ENCODE peak calls at places on chromosomes 16 and 17, in five cellular contexts. F is body of pancreas, Q is pancreas, B is lower lobe of right lung, T is dorsolateral prefrontal cortex. W is an unnamed sample.

GRCh38 chr17:32323784-32324590 is 18.0 kb downstream of the C17orf75 start:
- DNase-seq in T (no peak), Q (peak; percentile 64), B (no peak), F (peak; percentile 56), W (no peak)

GRCh38 chr17:20206068-20206467 is 196.9 kb downstream of the SPECC1 start:
- DNase-seq in T (peak; percentile 43), B (no peak), F (no peak), Q (no peak), W (no peak)

GRCh38 chr17:35214192-35214591 is 20.0 kb upstream of the SLC35G3 start:
- DNase-seq in B (no peak), T (no peak), Q (no peak), F (no peak), W (no peak)

GRCh38 chr16:52066951-52067350 is 480.0 kb downstream of the TOX3 start:
- DNase-seq in B (no peak), T (no peak), F (no peak), Q (no peak), W (no peak)

GRCh38 chr16:26911436-26911835 is 155.3 kb upstream of the C16orf82 start:
- DNase-seq in F (no peak), T (no peak), Q (no peak), B (no peak), W (no peak)

GRCh38 chr17:74415608-74416396 is 16.1 kb upstream of the GPRC5C start:
- DNase-seq in Q (no peak), B (no peak), T (no peak), F (no peak), W (no peak)

GRCh38 chr17:42288985-42289862 is 926 bp downstream of the STAT5A start:
- DNase-seq in T (no peak), Q (peak; percentile 75), F (peak; percentile 67), B (peak; percentile 68), W (no peak)

GRCh38 chr17:75812096-75813001 is 27.7 kb downstream of the UNK start:
- DNase-seq in F (no peak), B (no peak), T (no peak), Q (no peak), W (no peak)

GRCh38 chr17:2690165-2691068 is 21.1 kb downstream of the CLUH start:
- DNase-seq in Q (peak; percentile 49), B (peak; percentile 45), F (peak; percentile 13), T (no peak), W (no peak)

GRCh38 chr16:4332623-4333307 is 16.9 kb downstream of the GLIS2 start:
- DNase-seq in Q (no peak), T (no peak), F (no peak), B (no peak), W (no peak)

GRCh38 chr17:43467981-43468541 is 15.7 kb upstream of the DHX8 start:
- DNase-seq in Q (no peak), B (no peak), F (no peak), T (peak; percentile 25), W (peak; percentile 63)

GRCh38 chr16:19138601-19139000 is 24.8 kb downstream of the ITPRIPL2 start:
- DNase-seq in B (peak; percentile 72), F (peak; percentile 51), Q (no peak), T (no peak), W (no peak)

GRCh38 chr16:69520800-69521602 is 44.8 kb upstream of the NFAT5 start:
- DNase-seq in F (no peak), Q (no peak), T (no peak), B (no peak), W (no peak)

GRCh38 chr16:85454171-85454883 is 158.8 kb upstream of the GSE1 start:
- DNase-seq in T (peak; percentile 33), F (no peak), B (no peak), Q (peak; percentile 59), W (no peak)

GRCh38 chr16:63983401-63983800 is 1138.5 kb downstream of the CDH11 start:
- DNase-seq in T (no peak), F (no peak), B (no peak), Q (no peak), W (no peak)

GRCh38 chr17:17723354-17724261 is 42.4 kb downstream of the RAI1 start:
- DNase-seq in F (no peak), B (no peak), T (peak; percentile 50), Q (no peak), W (no peak)

GRCh38 chr17:60145006-60145935 is 4.5 kb upstream of the CA4 start:
- DNase-seq in F (no peak), Q (no peak), B (no peak), T (no peak), W (no peak)

GRCh38 chr16:61890346-61890745 is 145.9 kb downstream of the CDH8 start:
- DNase-seq in Q (no peak), F (no peak), T (no peak), B (no peak), W (no peak)

GRCh38 chr17:2101448-2102257 is 46.8 kb downstream of the HIC1 start:
- DNase-seq in F (peak; percentile 86), Q (peak; percentile 69), B (peak; percentile 88), T (no peak), W (peak; percentile 84)

GRCh38 chr17:36937961-36938565 is 788 bp downstream of the LHX1 start:
- DNase-seq in T (no peak), Q (peak; percentile 70), F (no peak), B (no peak), W (no peak)

GRCh38 chr17:39462644-39463375 is 1.5 kb downstream of the CDK12 start:
- DNase-seq in B (peak; percentile 52), F (peak; percentile 13), T (no peak), Q (peak; percentile 57), W (no peak)

GRCh38 chr16:67862623-67863583 is 9.9 kb upstream of the EDC4 start:
- DNase-seq in F (peak; percentile 45), T (peak; percentile 55), Q (no peak), B (no peak), W (no peak)

DNA sequence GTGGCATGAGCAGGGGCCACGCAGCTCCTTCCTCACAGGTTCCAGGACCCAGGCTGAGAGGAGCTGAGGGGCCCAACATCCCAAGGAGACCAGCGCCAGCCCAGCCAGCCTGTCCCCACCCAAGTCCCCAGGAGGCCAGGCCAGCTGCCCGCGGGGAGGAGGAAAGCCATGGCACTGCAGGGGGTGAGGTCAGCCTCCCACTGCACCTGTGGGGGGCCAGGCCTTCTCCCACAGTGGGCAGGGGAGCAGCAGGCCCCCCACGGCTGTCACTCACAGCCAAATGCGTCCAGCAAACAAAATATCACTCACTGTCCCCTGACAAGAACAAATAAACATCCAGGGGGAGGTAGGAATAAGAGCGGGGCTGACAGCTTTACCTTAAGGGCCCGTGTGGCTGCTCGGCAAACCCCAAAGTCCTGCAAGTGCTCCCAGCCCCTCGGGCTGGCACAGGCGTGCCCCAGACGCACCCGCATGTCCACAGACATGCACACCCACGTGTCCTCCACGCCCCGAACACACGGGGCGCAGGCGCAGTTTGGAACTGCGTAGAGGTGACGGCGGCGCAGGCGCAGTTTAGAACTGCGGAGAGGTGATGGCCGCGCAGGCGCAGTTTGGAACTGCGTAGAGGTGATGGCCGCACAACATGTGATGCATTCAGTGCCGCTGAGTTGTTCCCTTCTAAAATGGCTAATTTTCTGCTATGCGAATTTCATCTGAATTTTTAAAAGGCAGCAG is 291.1 kb downstream of the FOXL1 start:
- DNase-seq in T (no peak), B (no peak), Q (no peak), F (no peak), W (no peak)
- H3K4me3 ChIP-seq in T (no peak overlapping the region), B (no peak overlapping the region), Q (no peak overlapping the region), F (no peak overlapping the region), W (no peak overlapping the region)

DNA sequence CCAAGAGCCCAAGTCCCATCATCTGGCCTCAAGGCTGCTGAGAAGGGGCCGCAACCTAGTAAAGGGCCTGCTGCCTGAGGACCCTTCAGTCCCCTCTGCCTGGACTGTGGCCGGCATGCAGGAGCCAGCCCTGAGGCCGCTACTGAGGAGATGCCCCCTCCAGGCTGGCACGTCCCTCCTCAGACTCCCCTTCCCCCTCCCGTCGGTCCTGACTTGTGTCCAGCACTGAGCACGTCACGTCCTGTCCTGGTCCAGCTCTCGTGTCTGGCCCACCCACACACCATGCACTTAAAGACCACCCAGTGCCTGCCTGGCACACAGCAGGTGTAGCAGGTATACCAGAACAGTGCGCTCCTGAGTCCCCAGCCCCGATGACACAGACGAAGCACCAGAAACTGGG is 9.6 kb downstream of the MTHFSD start:
- DNase-seq in Q (no peak), T (no peak), F (no peak), B (no peak), W (no peak)
- TF ChIP-seq CTCF in Q (no peak), T (no peak), F (no peak), B (no peak), W (no peak)

DNA sequence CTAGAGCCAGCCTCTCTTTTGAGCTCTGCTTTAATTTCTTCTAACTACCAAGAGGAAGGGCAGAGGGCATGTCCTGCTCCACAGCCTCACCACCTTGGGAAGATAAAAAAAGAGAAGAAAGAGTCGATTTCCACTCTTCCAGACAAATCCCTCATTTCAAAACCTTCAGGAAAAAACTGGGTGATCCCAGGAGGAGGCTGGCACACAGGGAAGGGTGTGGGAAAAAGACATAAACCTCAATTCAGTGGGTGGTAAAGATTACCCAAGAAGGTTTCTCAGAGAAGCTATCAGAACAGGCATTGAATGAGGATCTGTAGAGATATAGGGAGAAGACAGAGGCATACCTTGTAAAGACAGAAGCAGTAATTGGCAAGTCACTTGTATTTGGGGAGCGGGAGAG is 79.9 kb upstream of the CRHR1 start:
- DNase-seq in F (no peak), T (no peak), B (no peak), Q (no peak), W (no peak)
- H3K27me3 ChIP-seq in F (no peaks in the 10 kb centered on the region), T (no peaks in the 10 kb centered on the region), B (peaks cover 35% of the 10 kb centered on the region), Q (no peaks in the 10 kb centered on the region), W (peaks cover 3% of the 10 kb centered on the region)

DNA sequence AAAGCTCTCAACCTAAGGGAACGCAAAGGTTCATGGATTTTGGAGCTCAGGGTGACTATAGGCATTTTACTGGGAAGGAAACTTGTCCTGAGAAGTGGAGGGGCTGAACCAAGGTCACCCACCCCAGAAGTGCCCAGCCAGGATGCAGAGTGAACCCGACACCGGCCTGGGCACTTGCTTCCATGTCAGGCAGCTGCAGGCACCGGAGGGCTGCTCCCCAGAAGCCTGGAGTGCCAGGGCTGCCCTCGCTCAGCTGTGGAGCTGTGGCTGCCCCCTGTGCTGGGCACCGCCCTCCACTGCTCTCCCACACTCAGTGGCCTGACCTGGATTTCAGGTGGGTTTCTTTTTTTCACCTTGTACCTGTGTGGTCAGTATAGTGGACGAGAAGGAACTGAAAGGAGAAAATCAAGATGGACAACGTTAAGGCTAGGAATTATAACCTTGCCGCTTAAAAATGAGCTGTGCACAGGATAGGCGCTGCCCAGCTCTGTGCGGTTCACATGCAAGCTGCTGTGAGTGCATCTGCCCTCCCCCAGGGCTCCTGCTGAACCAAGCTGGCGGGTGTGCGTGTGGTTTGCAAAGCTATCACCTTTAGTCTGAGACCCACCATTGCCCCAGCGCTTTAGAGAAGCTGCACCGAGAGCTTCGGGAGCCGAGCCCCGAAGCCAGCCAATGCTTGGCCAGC is 2.2 kb downstream of the MAPK8IP3 start:
- DNase-seq in B (no peak), T (no peak), Q (no peak), F (no peak), W (no peak)
- H3K4me3 ChIP-seq in B (peak overlapping the region; percentile 99), T (peak overlapping the region; percentile 94), Q (peak overlapping the region; percentile 83), F (no peak overlapping the region), W (no peak overlapping the region)

GRCh38 chr16:46883690-46884512 is at the start of gene GPT2:
- DNase-seq in T (peak; percentile 98), F (peak; percentile 99), Q (peak; percentile 99), B (peak; percentile 99), W (peak; percentile 78)
- TF ChIP-seq CTCF in T (peak; percentile 69), F (no peak), Q (no peak), B (peak; percentile 39), W (no peak)

GRCh38 chr16:65224471-65224870 is 102.6 kb upstream of the CDH11 start:
- DNase-seq in T (no peak), F (no peak), B (no peak), Q (no peak), W (no peak)
- H3K27me3 ChIP-seq in T (no peaks in the 10 kb centered on the region), F (no peaks in the 10 kb centered on the region), B (no peaks in the 10 kb centered on the region), Q (no peaks in the 10 kb centered on the region), W (no peaks in the 10 kb centered on the region)

GRCh38 chr16:75272097-75272548 is 20.7 kb upstream of the BCAR1 start:
- DNase-seq in T (no peak), F (no peak), B (no peak), Q (no peak), W (no peak)
- H3K4me3 ChIP-seq in T (no peak overlapping the region), F (no peak overlapping the region), B (no peak overlapping the region), Q (no peak overlapping the region), W (no peak overlapping the region)